ENCODE peak calls at places on chromosomes 6 and 20, in nine cellular contexts. One of them, this sample, is unnamed.

GRCh38 chr20:2752631-2753455 is 47.6 kb downstream of the CPXM1 start:
- DNase-seq in neural progenitor cell: peak
- DNase-seq in progenitor cell of endocrine pancreas: no peak
- DNase-seq in CD8-positive, alpha-beta T cell: no peak
- DNase-seq in coronary artery: no peak
- DNase-seq in neural crest cell: peak
- DNase-seq in endothelial cell of umbilical vein: peak
- DNase-seq in fibroblast of the aortic adventitia: peak
- DNase-seq in osteocyte: no peak
- DNase-seq in this sample: no peak

GRCh38 chr6:27280540-27281000 is 31.5 kb downstream of the POM121L2 start:
- DNase-seq in osteocyte: no peak
- DNase-seq in progenitor cell of endocrine pancreas: no peak
- DNase-seq in endothelial cell of umbilical vein: no peak
- DNase-seq in coronary artery: no peak
- DNase-seq in CD8-positive, alpha-beta T cell: no peak
- DNase-seq in neural crest cell: no peak
- DNase-seq in neural progenitor cell: peak
- DNase-seq in fibroblast of the aortic adventitia: peak
- DNase-seq in this sample: no peak

GRCh38 chr6:158208226-158208807 is 40.2 kb downstream of the GTF2H5 start:
- DNase-seq in osteocyte: no peak
- DNase-seq in neural crest cell: no peak
- DNase-seq in CD8-positive, alpha-beta T cell: no peak
- DNase-seq in endothelial cell of umbilical vein: no peak
- DNase-seq in fibroblast of the aortic adventitia: peak
- DNase-seq in neural progenitor cell: no peak
- DNase-seq in coronary artery: no peak
- DNase-seq in progenitor cell of endocrine pancreas: no peak
- DNase-seq in this sample: no peak

GRCh38 chr20:63239431-63239830 is 3.7 kb downstream of the BIRC7 start:
- DNase-seq in neural crest cell: no peak
- DNase-seq in osteocyte: no peak
- DNase-seq in progenitor cell of endocrine pancreas: no peak
- DNase-seq in CD8-positive, alpha-beta T cell: no peak
- DNase-seq in coronary artery: no peak
- DNase-seq in fibroblast of the aortic adventitia: no peak
- DNase-seq in neural progenitor cell: no peak
- DNase-seq in endothelial cell of umbilical vein: no peak
- DNase-seq in this sample: no peak

GRCh38 chr6:119612871-119613515 is 263.4 kb upstream of the MAN1A1 start:
- DNase-seq in endothelial cell of umbilical vein: no peak
- DNase-seq in osteocyte: no peak
- DNase-seq in CD8-positive, alpha-beta T cell: no peak
- DNase-seq in neural progenitor cell: no peak
- DNase-seq in progenitor cell of endocrine pancreas: no peak
- DNase-seq in coronary artery: no peak
- DNase-seq in fibroblast of the aortic adventitia: peak
- DNase-seq in neural crest cell: no peak
- DNase-seq in this sample: no peak

GRCh38 chr6:109793793-109794192 is 102.7 kb downstream of the FIG4 start:
- DNase-seq in fibroblast of the aortic adventitia: peak
- DNase-seq in progenitor cell of endocrine pancreas: no peak
- DNase-seq in neural crest cell: no peak
- DNase-seq in CD8-positive, alpha-beta T cell: no peak
- DNase-seq in endothelial cell of umbilical vein: peak
- DNase-seq in osteocyte: no peak
- DNase-seq in neural progenitor cell: no peak
- DNase-seq in coronary artery: no peak
- DNase-seq in this sample: no peak

GRCh38 chr6:144561455-144562043 is 276.4 kb downstream of the UTRN start:
- DNase-seq in endothelial cell of umbilical vein: no peak
- DNase-seq in neural progenitor cell: no peak
- DNase-seq in neural crest cell: no peak
- DNase-seq in fibroblast of the aortic adventitia: no peak
- DNase-seq in coronary artery: no peak
- DNase-seq in progenitor cell of endocrine pancreas: no peak
- DNase-seq in osteocyte: no peak
- DNase-seq in CD8-positive, alpha-beta T cell: no peak
- DNase-seq in this sample: no peak

GRCh38 chr20:23386304-23387117 is 24.5 kb downstream of the GZF1 start:
- DNase-seq in coronary artery: no peak
- DNase-seq in progenitor cell of endocrine pancreas: no peak
- DNase-seq in neural crest cell: no peak
- DNase-seq in fibroblast of the aortic adventitia: no peak
- DNase-seq in CD8-positive, alpha-beta T cell: no peak
- DNase-seq in osteocyte: no peak
- DNase-seq in endothelial cell of umbilical vein: peak
- DNase-seq in neural progenitor cell: no peak
- DNase-seq in this sample: no peak

GRCh38 chr20:59004763-59005522 is 2.1 kb downstream of the CTSZ start:
- DNase-seq in neural crest cell: no peak
- DNase-seq in progenitor cell of endocrine pancreas: no peak
- DNase-seq in endothelial cell of umbilical vein: peak
- DNase-seq in fibroblast of the aortic adventitia: no peak
- DNase-seq in osteocyte: no peak
- DNase-seq in neural progenitor cell: no peak
- DNase-seq in coronary artery: peak
- DNase-seq in CD8-positive, alpha-beta T cell: peak
- DNase-seq in this sample: no peak

GRCh38 chr6:26349964-26350857 is 14.8 kb upstream of the BTN3A2 start:
- DNase-seq in CD8-positive, alpha-beta T cell: no peak
- DNase-seq in fibroblast of the aortic adventitia: no peak
- DNase-seq in neural progenitor cell: no peak
- DNase-seq in endothelial cell of umbilical vein: no peak
- DNase-seq in progenitor cell of endocrine pancreas: no peak
- DNase-seq in osteocyte: no peak
- DNase-seq in neural crest cell: no peak
- DNase-seq in coronary artery: no peak
- DNase-seq in this sample: no peak

GRCh38 chr6:32117461-32117860 is 8.3 kb upstream of the TNXB start:
- DNase-seq in endothelial cell of umbilical vein: no peak
- DNase-seq in progenitor cell of endocrine pancreas: no peak
- DNase-seq in fibroblast of the aortic adventitia: no peak
- DNase-seq in CD8-positive, alpha-beta T cell: no peak
- DNase-seq in neural crest cell: no peak
- DNase-seq in coronary artery: no peak
- DNase-seq in osteocyte: no peak
- DNase-seq in neural progenitor cell: no peak
- DNase-seq in this sample: no peak

GRCh38 chr6:127343753-127344659 is 597 bp upstream of the ECHDC1 start:
- DNase-seq in osteocyte: no peak
- DNase-seq in fibroblast of the aortic adventitia: peak
- DNase-seq in coronary artery: no peak
- DNase-seq in endothelial cell of umbilical vein: peak
- DNase-seq in progenitor cell of endocrine pancreas: no peak
- DNase-seq in neural crest cell: no peak
- DNase-seq in neural progenitor cell: peak
- DNase-seq in CD8-positive, alpha-beta T cell: no peak
- DNase-seq in this sample: no peak

GRCh38 chr20:8837396-8837795 is 231.5 kb upstream of the PLCB4 start:
- DNase-seq in osteocyte: no peak
- DNase-seq in fibroblast of the aortic adventitia: peak
- DNase-seq in neural crest cell: no peak
- DNase-seq in endothelial cell of umbilical vein: no peak
- DNase-seq in neural progenitor cell: no peak
- DNase-seq in CD8-positive, alpha-beta T cell: no peak
- DNase-seq in coronary artery: no peak
- DNase-seq in progenitor cell of endocrine pancreas: no peak
- DNase-seq in this sample: no peak

DNA sequence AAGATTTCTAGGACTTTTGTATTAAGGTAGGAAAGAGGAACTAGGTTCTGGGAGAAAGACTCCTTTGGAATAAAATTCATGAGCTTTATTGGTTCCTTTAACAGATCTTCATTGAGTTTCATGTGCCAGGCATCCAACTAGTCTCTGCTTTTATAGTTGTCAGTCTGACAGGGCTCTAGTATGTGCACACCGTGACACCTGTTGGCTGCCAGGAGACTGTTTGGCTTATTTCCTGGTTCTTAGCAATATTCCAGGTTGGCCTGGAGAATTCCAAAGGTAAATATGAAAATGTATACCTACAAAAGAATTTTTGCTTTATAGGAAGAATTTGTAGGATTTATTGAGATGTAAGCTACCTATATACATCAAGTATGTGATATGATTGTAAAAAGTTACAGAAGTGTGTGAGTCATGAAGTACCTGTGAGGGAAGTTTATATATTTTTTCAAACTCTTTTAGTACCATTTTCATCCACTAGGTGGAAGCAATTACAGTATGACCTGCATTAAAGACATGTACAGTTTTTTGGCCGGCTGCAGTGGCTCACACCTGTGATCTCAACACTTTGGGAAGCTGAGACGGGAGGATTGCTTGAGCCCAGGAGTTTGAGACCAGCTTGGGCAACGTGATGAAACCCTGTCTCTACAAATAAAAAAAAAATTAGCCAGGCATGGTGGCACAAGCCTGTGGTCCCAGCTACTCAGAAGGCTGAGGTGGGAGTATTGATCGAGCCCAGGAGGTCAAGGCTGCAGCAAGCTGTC is 35.2 kb downstream of the NDUFAF5 start:
- DNase-seq in neural crest cell: no peak
- DNase-seq in coronary artery: no peak
- DNase-seq in progenitor cell of endocrine pancreas: no peak
- DNase-seq in osteocyte: no peak
- DNase-seq in endothelial cell of umbilical vein: peak
- DNase-seq in CD8-positive, alpha-beta T cell: no peak
- DNase-seq in neural progenitor cell: peak
- DNase-seq in fibroblast of the aortic adventitia: peak
- DNase-seq in this sample: no peak
- TF ChIP-seq CTCF in neural crest cell: peak
- TF ChIP-seq CTCF in coronary artery: peak
- TF ChIP-seq CTCF in progenitor cell of endocrine pancreas: peak
- TF ChIP-seq CTCF in osteocyte: peak
- TF ChIP-seq CTCF in endothelial cell of umbilical vein: peak
- TF ChIP-seq CTCF in CD8-positive, alpha-beta T cell: peak
- TF ChIP-seq CTCF in neural progenitor cell: peak
- TF ChIP-seq CTCF in fibroblast of the aortic adventitia: peak
- TF ChIP-seq CTCF in this sample: peak

DNA sequence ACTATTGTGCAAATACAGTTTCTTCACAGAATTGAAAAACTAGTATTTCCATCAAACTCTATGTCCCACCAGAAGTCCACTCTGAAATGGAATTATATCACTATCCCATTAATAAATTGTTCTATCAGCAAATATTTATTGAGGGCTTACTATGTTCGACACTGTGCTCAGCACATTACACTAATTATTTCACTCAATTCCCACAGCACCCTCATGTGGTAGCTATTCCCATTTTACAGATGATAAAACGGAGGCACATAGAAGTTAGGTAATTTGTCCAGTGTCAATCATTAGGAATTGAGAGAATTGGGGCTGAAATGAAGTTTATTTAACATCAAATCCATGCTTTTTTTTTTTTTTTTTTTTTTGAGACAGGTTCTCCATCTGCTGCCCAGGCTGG is 52.5 kb downstream of the MKKS start:
- DNase-seq in endothelial cell of umbilical vein: peak
- DNase-seq in coronary artery: no peak
- DNase-seq in fibroblast of the aortic adventitia: peak
- DNase-seq in progenitor cell of endocrine pancreas: no peak
- DNase-seq in neural crest cell: no peak
- DNase-seq in neural progenitor cell: no peak
- DNase-seq in osteocyte: no peak
- DNase-seq in CD8-positive, alpha-beta T cell: no peak
- DNase-seq in this sample: no peak
- TF ChIP-seq CTCF in endothelial cell of umbilical vein: no peak
- TF ChIP-seq CTCF in coronary artery: no peak
- TF ChIP-seq CTCF in fibroblast of the aortic adventitia: no peak
- TF ChIP-seq CTCF in progenitor cell of endocrine pancreas: no peak
- TF ChIP-seq CTCF in neural crest cell: no peak
- TF ChIP-seq CTCF in neural progenitor cell: no peak
- TF ChIP-seq CTCF in osteocyte: peak
- TF ChIP-seq CTCF in CD8-positive, alpha-beta T cell: no peak
- TF ChIP-seq CTCF in this sample: no peak

GRCh38 chr6:35943390-35943789 is 22.5 kb upstream of the SRPK1 start:
- DNase-seq in endothelial cell of umbilical vein: no peak
- DNase-seq in neural crest cell: no peak
- DNase-seq in fibroblast of the aortic adventitia: no peak
- DNase-seq in osteocyte: no peak
- DNase-seq in coronary artery: no peak
- DNase-seq in neural progenitor cell: no peak
- DNase-seq in CD8-positive, alpha-beta T cell: no peak
- DNase-seq in progenitor cell of endocrine pancreas: no peak
- DNase-seq in this sample: no peak

GRCh38 chr6:35954335-35954734 is 33.4 kb upstream of the SRPK1 start:
- DNase-seq in osteocyte: no peak
- DNase-seq in endothelial cell of umbilical vein: no peak
- DNase-seq in progenitor cell of endocrine pancreas: no peak
- DNase-seq in neural progenitor cell: no peak
- DNase-seq in fibroblast of the aortic adventitia: no peak
- DNase-seq in coronary artery: no peak
- DNase-seq in neural crest cell: no peak
- DNase-seq in CD8-positive, alpha-beta T cell: no peak
- DNase-seq in this sample: no peak

GRCh38 chr6:35945650-35946025 is 24.7 kb upstream of the SRPK1 start:
- DNase-seq in neural progenitor cell: no peak
- DNase-seq in endothelial cell of umbilical vein: no peak
- DNase-seq in fibroblast of the aortic adventitia: peak
- DNase-seq in progenitor cell of endocrine pancreas: no peak
- DNase-seq in CD8-positive, alpha-beta T cell: no peak
- DNase-seq in osteocyte: no peak
- DNase-seq in neural crest cell: no peak
- DNase-seq in coronary artery: no peak
- DNase-seq in this sample: no peak

DNA sequence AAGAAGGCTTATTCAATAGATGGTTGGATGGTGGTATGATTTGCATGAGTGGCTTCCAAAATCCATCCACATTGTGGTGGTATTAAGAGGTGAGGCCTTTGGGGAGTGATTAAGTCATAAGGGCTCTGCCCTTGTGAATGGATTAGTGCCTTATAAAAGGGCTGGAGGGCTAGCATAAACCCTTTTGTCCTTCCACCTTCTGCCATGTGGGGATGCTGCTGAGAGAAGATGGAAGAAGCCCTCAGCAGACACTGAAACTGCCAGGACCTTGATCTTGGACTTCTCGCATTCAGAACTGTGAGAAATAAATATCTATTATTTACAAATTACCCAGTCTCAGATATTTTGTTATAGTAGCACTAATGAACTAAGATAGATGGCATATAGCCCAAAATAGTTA is 27.8 kb upstream of the SRPK1 start:
- DNase-seq in progenitor cell of endocrine pancreas: no peak
- DNase-seq in endothelial cell of umbilical vein: peak
- DNase-seq in fibroblast of the aortic adventitia: peak
- DNase-seq in CD8-positive, alpha-beta T cell: no peak
- DNase-seq in neural crest cell: peak
- DNase-seq in osteocyte: no peak
- DNase-seq in neural progenitor cell: peak
- DNase-seq in coronary artery: no peak
- DNase-seq in this sample: no peak
- TF ChIP-seq CTCF in progenitor cell of endocrine pancreas: peak
- TF ChIP-seq CTCF in endothelial cell of umbilical vein: peak
- TF ChIP-seq CTCF in fibroblast of the aortic adventitia: peak
- TF ChIP-seq CTCF in CD8-positive, alpha-beta T cell: no peak
- TF ChIP-seq CTCF in neural crest cell: peak
- TF ChIP-seq CTCF in osteocyte: peak
- TF ChIP-seq CTCF in neural progenitor cell: peak
- TF ChIP-seq CTCF in coronary artery: no peak
- TF ChIP-seq CTCF in this sample: peak

DNA sequence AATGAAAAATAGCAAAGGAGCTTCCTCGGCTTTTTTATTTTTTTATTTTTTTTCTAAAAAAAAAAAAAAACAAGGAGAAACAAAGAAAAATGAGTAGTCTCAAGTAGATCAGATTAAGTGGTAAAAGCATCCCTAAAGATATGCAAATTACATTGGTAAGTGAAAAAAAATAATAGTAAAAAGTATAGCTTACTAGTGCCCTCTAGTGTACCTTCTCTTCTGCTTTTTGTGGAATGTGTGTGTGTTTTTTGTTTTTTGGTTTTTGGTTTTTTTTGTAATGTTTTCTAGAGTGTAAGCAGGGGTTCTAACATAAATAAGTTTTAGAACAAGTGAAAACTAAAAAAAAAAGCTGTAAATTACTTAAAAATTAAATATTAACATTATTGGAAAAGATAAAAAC is 1062.0 kb downstream of the HACE1 start:
- DNase-seq in osteocyte: no peak
- DNase-seq in CD8-positive, alpha-beta T cell: no peak
- DNase-seq in endothelial cell of umbilical vein: peak
- DNase-seq in neural crest cell: no peak
- DNase-seq in progenitor cell of endocrine pancreas: no peak
- DNase-seq in coronary artery: no peak
- DNase-seq in neural progenitor cell: peak
- DNase-seq in fibroblast of the aortic adventitia: peak
- DNase-seq in this sample: no peak
- TF ChIP-seq CTCF in osteocyte: peak
- TF ChIP-seq CTCF in CD8-positive, alpha-beta T cell: no peak
- TF ChIP-seq CTCF in endothelial cell of umbilical vein: peak
- TF ChIP-seq CTCF in neural crest cell: peak
- TF ChIP-seq CTCF in progenitor cell of endocrine pancreas: peak
- TF ChIP-seq CTCF in coronary artery: no peak
- TF ChIP-seq CTCF in neural progenitor cell: peak
- TF ChIP-seq CTCF in fibroblast of the aortic adventitia: peak
- TF ChIP-seq CTCF in this sample: peak

This sample was measured in type B pancreatic cell.